ENCODE peak calls at places on chromosomes 6 and 20, in six cellular contexts. H is NCI-H1436; K is naive thymus-derived CD4-positive, alpha-beta T cell; V is right atrium auricular region; A is BJ; T is mucosa of descending colon. M is an unnamed sample.
A peak's percentile ranks its signal among the peaks of the same experiment; 100 is the strongest.

GRCh38 chr20:52003415-52003814 is 188.2 kb downstream of the ZFP64 start:
- DNase-seq in K (no peak), V (no peak), A (no peak), T (no peak), H (no peak), M (no peak)

GRCh38 chr20:46151936-46152335 is 33.8 kb downstream of the CD40 start:
- DNase-seq in A (no peak), K (no peak), V (no peak), T (no peak), H (no peak), M (no peak)

GRCh38 chr6:36608788-36609563 is 14.8 kb downstream of the SRSF3 start:
- DNase-seq in H (no peak), T (no peak), K (no peak), A (no peak), V (no peak), M (peak; percentile 25)

GRCh38 chr6:5087389-5087788 is 2.2 kb downstream of the PPP1R3G start:
- DNase-seq in T (no peak), A (no peak), H (no peak), K (no peak), V (no peak), M (peak; percentile 78)

GRCh38 chr6:31831350-31832215 is 4.0 kb downstream of the HSPA1B start:
- DNase-seq in A (no peak), V (no peak), K (no peak), T (no peak), H (no peak), M (no peak)

GRCh38 chr6:53439556-53439955 is 90.8 kb upstream of the ELOVL5 start:
- DNase-seq in K (no peak), A (peak; percentile 67), H (no peak), T (no peak), V (no peak), M (no peak)

GRCh38 chr20:35015863-35016193 is 60.2 kb downstream of the MYH7B start:
- DNase-seq in K (no peak), T (no peak), H (no peak), V (no peak), A (no peak), M (no peak)

GRCh38 chr6:29694637-29695036 is 13.7 kb upstream of the ZFP57 start:
- DNase-seq in T (no peak), A (no peak), K (no peak), H (no peak), V (no peak), M (no peak)

GRCh38 chr6:143441680-143442359 is 8.7 kb downstream of the ADAT2 start:
- DNase-seq in T (no peak), K (no peak), A (no peak), V (no peak), H (no peak), M (no peak)

GRCh38 chr6:151464702-151465101 is 12.8 kb upstream of the RMND1 start:
- DNase-seq in A (no peak), H (no peak), K (no peak), V (no peak), T (no peak), M (no peak)

GRCh38 chr20:1810926-1811620 is 84.1 kb upstream of the SIRPA start:
- DNase-seq in T (no peak), K (no peak), A (no peak), H (no peak), V (peak; percentile 58), M (no peak)

GRCh38 chr20:5729348-5729747 is 20.9 kb upstream of the SHLD1 start:
- DNase-seq in A (no peak), V (no peak), T (no peak), H (no peak), K (no peak), M (no peak)

GRCh38 chr6:158688860-158689259 is 39.0 kb downstream of the SYTL3 start:
- DNase-seq in T (no peak), V (no peak), H (no peak), K (no peak), A (no peak), M (no peak)

GRCh38 chr20:18394363-18394762 is 72.5 kb downstream of the DZANK1 start:
- DNase-seq in V (no peak), H (no peak), T (no peak), A (no peak), K (no peak), M (no peak)

GRCh38 chr6:95648636-95649035 is 71.3 kb downstream of the MANEA start:
- DNase-seq in H (no peak), T (no peak), A (no peak), V (no peak), K (no peak), M (no peak)

GRCh38 chr6:113160716-113161115 is 696.4 kb upstream of the MARCKS start:
- DNase-seq in H (no peak), A (no peak), T (no peak), V (no peak), K (no peak), M (no peak)

GRCh38 chr6:26329763-26330511 is 35.1 kb upstream of the BTN3A2 start:
- DNase-seq in A (no peak), T (no peak), K (peak; percentile 73), H (peak; percentile 54), V (no peak), M (no peak)

GRCh38 chr20:3771552-3772058 is 4.1 kb upstream of the ADISSP start:
- DNase-seq in T (no peak), H (no peak), A (no peak), V (no peak), K (no peak), M (no peak)

GRCh38 chr6:74574794-74575193 is 631.1 kb downstream of the COL12A1 start:
- DNase-seq in T (no peak), V (no peak), K (no peak), A (no peak), H (no peak), M (no peak)

GRCh38 chr6:137095651-137096238 is 51.0 kb upstream of the IL20RA start:
- DNase-seq in H (no peak), T (no peak), K (no peak), V (no peak), A (no peak), M (no peak)

GRCh38 chr6:15026832-15027231 is 219.0 kb upstream of the JARID2 start:
- DNase-seq in T (no peak), A (no peak), K (no peak), V (no peak), H (no peak), M (no peak)

GRCh38 chr6:31736768-31737314 is 511 bp upstream of the CLIC1 start:
- DNase-seq in V (peak; percentile 60), K (no peak), A (no peak), T (no peak), H (no peak), M (no peak)

GRCh38 chr20:3430376-3431069 is 23.1 kb upstream of the DNAAF9 start:
- DNase-seq in H (no peak), A (no peak), T (no peak), V (no peak), K (no peak), M (peak; percentile 76)

GRCh38 chr6:6798430-6798829 is 209.9 kb downstream of the LY86 start:
- DNase-seq in A (no peak), T (no peak), H (no peak), V (no peak), K (no peak), M (no peak)

GRCh38 chr6:32424584-32424983 is 15.1 kb upstream of the HLA-DRA start:
- DNase-seq in T (no peak), V (no peak), H (no peak), A (no peak), K (no peak), M (no peak)

GRCh38 chr20:21981607-21982344 is 276.3 kb downstream of the PAX1 start:
- DNase-seq in K (no peak), H (no peak), A (no peak), V (peak; percentile 62), T (no peak), M (no peak)

GRCh38 chr6:57265755-57266221 is 43.7 kb upstream of the RAB23 start:
- DNase-seq in A (no peak), H (no peak), V (no peak), K (no peak), T (no peak), M (no peak)

GRCh38 chr6:20366082-20366834 is 35.4 kb upstream of the E2F3 start:
- DNase-seq in V (no peak), T (no peak), H (no peak), A (no peak), K (peak; percentile 72), M (no peak)

GRCh38 chr20:528923-529594 is 14.5 kb downstream of the CSNK2A1 start:
- DNase-seq in K (no peak), V (no peak), A (peak; percentile 30), T (no peak), H (no peak), M (no peak)

GRCh38 chr6:117536317-117536716 is 53.8 kb downstream of the DCBLD1 start:
- DNase-seq in K (no peak), V (no peak), A (no peak), H (no peak), T (no peak), M (no peak)

GRCh38 chr6:53437557-53438202 is 88.9 kb upstream of the ELOVL5 start:
- DNase-seq in V (no peak), T (no peak), K (peak; percentile 32), A (peak; percentile 49), H (no peak), M (no peak)